ENCODE peak calls at places on chromosomes 1 and 21, in four cellular contexts. C is CD8-positive, alpha-beta T cell; I is IMR-90; Z is upper lobe of right lung. T is an unnamed sample.

GRCh38 chr1:237702161-237702560 is 188.6 kb downstream of the ZP4 start:
- DNase-seq in C (no peak), Z (no peak), I (no peak), T (no peak)

GRCh38 chr1:158060001-158060400 is 66.6 kb downstream of the KIRREL1 start:
- DNase-seq in I (no peak), Z (no peak), C (no peak), T (no peak)

GRCh38 chr1:168583571-168583970 is 7.2 kb downstream of the XCL1 start:
- DNase-seq in C (no peak), Z (no peak), I (no peak), T (no peak)

GRCh38 chr1:185477638-185478216 is 160.7 kb upstream of the IVNS1ABP start:
- DNase-seq in Z (no peak), C (no peak), I (no peak), T (no peak)

GRCh38 chr1:110579460-110579859 is 26.7 kb downstream of the KCNA2 start:
- DNase-seq in I (no peak), C (no peak), Z (no peak), T (no peak)

GRCh38 chr1:44422161-44422560 is 17.1 kb downstream of the RNF220 start:
- DNase-seq in C (no peak), I (no peak), Z (no peak), T (no peak)

GRCh38 chr1:119544165-119544762 is 37.3 kb downstream of the HSD3B1 start:
- DNase-seq in I (no peak), C (no peak), Z (no peak), T (no peak)

GRCh38 chr1:166514067-166514466 is 325.2 kb upstream of the POGK start:
- DNase-seq in C (no peak), Z (no peak), I (no peak), T (no peak)

GRCh38 chr1:171081220-171081993 is 9.3 kb upstream of the FMO3 start:
- DNase-seq in I (peak), C (no peak), Z (no peak), T (no peak)

GRCh38 chr1:41535236-41535720 is 50.8 kb upstream of the EDN2 start:
- DNase-seq in I (no peak), Z (peak), C (no peak), T (no peak)

GRCh38 chr1:58017641-58018040 is 528.9 kb downstream of the OMA1 start:
- DNase-seq in C (no peak), Z (no peak), I (no peak), T (no peak)

GRCh38 chr1:7783178-7783711 is 846 bp upstream of the PER3 start:
- DNase-seq in Z (peak), I (peak), C (no peak), T (no peak)

GRCh38 chr1:201268604-201269151 is 14.6 kb upstream of the PKP1 start:
- DNase-seq in I (peak), C (no peak), Z (no peak), T (no peak)

GRCh38 chr1:214427871-214428277 is 123.5 kb downstream of the PTPN14 start:
- DNase-seq in I (peak), C (peak), Z (no peak), T (peak)

GRCh38 chr1:1274931-1275431 is 1.3 kb upstream of the UBE2J2 start:
- DNase-seq in C (no peak), Z (no peak), I (no peak), T (no peak)

GRCh38 chr1:164440222-164440621 is 118.8 kb upstream of the PBX1 start:
- DNase-seq in Z (no peak), C (no peak), I (no peak), T (no peak)

GRCh38 chr1:74197255-74197654 is 721 bp downstream of the LRRIQ3 start:
- DNase-seq in Z (no peak), C (no peak), I (no peak), T (no peak)

GRCh38 chr1:85611856-85612255 is 31.3 kb downstream of the CCN1 start:
- DNase-seq in Z (peak), C (no peak), I (peak), T (no peak)

GRCh38 chr1:231729541-231729940 is 103.0 kb downstream of the DISC1 start:
- DNase-seq in Z (no peak), I (no peak), C (no peak), T (no peak)

GRCh38 chr1:228278432-228278941 is 70.6 kb downstream of the OBSCN start:
- DNase-seq in I (no peak), Z (peak), C (no peak), T (no peak)

GRCh38 chr21:30336596-30336995 is 898 bp downstream of the KRTAP27-1 start:
- DNase-seq in C (no peak), Z (no peak), I (no peak), T (no peak)

GRCh38 chr1:61089338-61089737 is 7.0 kb downstream of the NFIA start:
- DNase-seq in C (no peak), Z (no peak), I (no peak), T (no peak)

GRCh38 chr1:153903841-153904455 is 18.8 kb downstream of the GATAD2B start:
- DNase-seq in C (no peak), I (no peak), Z (no peak), T (no peak)

GRCh38 chr1:7401814-7402547 is 369.1 kb upstream of the VAMP3 start:
- DNase-seq in C (no peak), Z (no peak), I (peak), T (no peak)

GRCh38 chr1:212477014-212477679 is 44.4 kb downstream of the NENF start:
- DNase-seq in I (peak), Z (peak), C (peak), T (peak)

GRCh38 chr1:212478467-212479025 is 45.8 kb downstream of the NENF start:
- DNase-seq in Z (peak), C (no peak), I (no peak), T (no peak)

GRCh38 chr1:212475151-212475550 is 42.4 kb downstream of the NENF start:
- DNase-seq in I (no peak), C (no peak), Z (peak), T (no peak)

GRCh38 chr1:212479188-212479587 is 46.5 kb downstream of the NENF start:
- DNase-seq in Z (no peak), C (no peak), I (no peak), T (no peak)

GRCh38 chr1:212477680-212478466 is 45.2 kb downstream of the NENF start:
- DNase-seq in C (no peak), I (no peak), Z (peak), T (no peak)
- TF ChIP-seq CTCF in C (no peak), I (no peak), Z (no peak), T (no peak)

GRCh38 chr1:94917251-94917650 is 9.7 kb downstream of the CNN3 start:
- DNase-seq in I (peak), C (no peak), Z (no peak), T (no peak)

GRCh38 chr1:94920061-94920460 is 6.8 kb downstream of the CNN3 start:
- DNase-seq in C (no peak), Z (no peak), I (no peak), T (no peak)

GRCh38 chr1:94921977-94922376 is 4.9 kb downstream of the CNN3 start:
- DNase-seq in I (no peak), Z (no peak), C (no peak), T (no peak)

GRCh38 chr1:94922756-94923465 is 4.0 kb downstream of the CNN3 start:
- DNase-seq in I (peak), Z (no peak), C (no peak), T (no peak)

GRCh38 chr1:94919241-94920030 is 7.5 kb downstream of the CNN3 start:
- DNase-seq in Z (no peak), I (no peak), C (no peak), T (no peak)
- H3K4me3 ChIP-seq in Z (no peak), I (no peak), C (no peak), T (no peak)

GRCh38 chr1:5859766-5860165 is 132.5 kb downstream of the NPHP4 start:
- DNase-seq in Z (no peak), C (no peak), I (no peak), T (no peak)

GRCh38 chr1:5858844-5859407 is 133.3 kb downstream of the NPHP4 start:
- DNase-seq in Z (no peak), I (no peak), C (no peak), T (no peak)

GRCh38 chr1:5858246-5858645 is 134.0 kb downstream of the NPHP4 start:
- DNase-seq in I (no peak), C (no peak), Z (no peak), T (no peak)

GRCh38 chr1:5862051-5862825 is 130.0 kb downstream of the NPHP4 start:
- DNase-seq in Z (no peak), C (no peak), I (no peak), T (no peak)

GRCh38 chr1:5860277-5860676 is 131.9 kb downstream of the NPHP4 start:
- DNase-seq in Z (no peak), C (no peak), I (no peak), T (no peak)
- TF ChIP-seq CTCF in Z (no peak), C (no peak), I (no peak), T (no peak)

GRCh38 chr1:33306061-33306460 is 14.8 kb downstream of the A3GALT2 start:
- DNase-seq in C (no peak), I (no peak), Z (peak), T (no peak)

GRCh38 chr1:33310702-33311101 is 10.2 kb downstream of the A3GALT2 start:
- DNase-seq in I (no peak), Z (peak), C (no peak), T (no peak)

GRCh38 chr1:33307494-33307864 is 13.4 kb downstream of the A3GALT2 start:
- DNase-seq in Z (no peak), C (no peak), I (no peak), T (no peak)

GRCh38 chr1:33305016-33305415 is 15.9 kb downstream of the A3GALT2 start:
- DNase-seq in C (no peak), Z (peak), I (no peak), T (no peak)

GRCh38 chr1:33306561-33307493 is 14.1 kb downstream of the A3GALT2 start:
- DNase-seq in I (no peak), Z (peak), C (no peak), T (no peak)
- H3K4me3 ChIP-seq in I (no peak), Z (peak), C (no peak), T (no peak)

GRCh38 chr1:64097859-64098258 is 105.6 kb upstream of the UBE2U start:
- DNase-seq in Z (no peak), I (no peak), C (no peak), T (no peak)

GRCh38 chr1:64092851-64093371 is 110.5 kb upstream of the UBE2U start:
- DNase-seq in I (no peak), Z (no peak), C (no peak), T (no peak)

GRCh38 chr1:64098436-64098835 is 105.0 kb upstream of the UBE2U start:
- DNase-seq in C (no peak), Z (no peak), I (no peak), T (no peak)

GRCh38 chr1:64093941-64094340 is 109.5 kb upstream of the UBE2U start:
- DNase-seq in I (peak), C (no peak), Z (no peak), T (no peak)

GRCh38 chr1:64095832-64096231 is 107.6 kb upstream of the UBE2U start:
- DNase-seq in C (no peak), I (no peak), Z (no peak), T (no peak)
- TF ChIP-seq CTCF in C (no peak), I (no peak), Z (no peak), T (no peak)

GRCh38 chr1:12595839-12596821 is 21.9 kb downstream of the DHRS3 start:
- DNase-seq in I (peak), C (no peak), Z (peak), T (no peak)
- H3K4me3 ChIP-seq in I (no peak), C (no peak), Z (peak), T (no peak)

T was measured in GM12864.